ENCODE peak calls at places on chromosomes 12 and 14, in seven cellular contexts. A is uterus; I is lower lobe of right lung; Y is suprapubic skin; C is effector memory CD4-positive, alpha-beta T cell; L is cardiac muscle cell; V is Karpas-422. R is an unnamed sample. For H3K4me1, the result is how much of the 10 kb centered on the place peaks cover.

GRCh38 chr12:89863332-89863938 is 154.8 kb upstream of the ATP2B1 start:
- DNase-seq in A (no peak), I (no peak), Y (no peak), C (peak), L (no peak), V (peak), R (no peak)

GRCh38 chr12:1808798-1809480 is 11.4 kb upstream of the LRTM2 start:
- DNase-seq in A (no peak), I (peak), Y (no peak), C (peak), L (no peak), V (no peak), R (no peak)

GRCh38 chr12:68481181-68481941 is 129.3 kb upstream of the RAP1B start:
- DNase-seq in A (no peak), I (no peak), Y (no peak), C (no peak), L (no peak), V (no peak), R (no peak)

GRCh38 chr12:110929818-110930217 is 9.4 kb upstream of the MYL2 start:
- DNase-seq in A (no peak), I (no peak), Y (no peak), C (no peak), L (no peak), V (no peak), R (no peak)

GRCh38 chr12:91893476-91893875 is 252.2 kb downstream of the BTG1 start:
- DNase-seq in A (no peak), I (no peak), Y (no peak), C (no peak), L (no peak), V (no peak), R (no peak)

GRCh38 chr12:127811988-127812387 is 455.0 kb upstream of the TMEM132C start:
- DNase-seq in A (peak), I (no peak), Y (no peak), C (no peak), L (peak), V (no peak), R (peak)

GRCh38 chr14:20489093-20489994 is 16.0 kb upstream of the RNASE10 start:
- DNase-seq in A (no peak), I (no peak), Y (no peak), C (no peak), L (no peak), V (no peak), R (no peak)

GRCh38 chr14:22660654-22661053 is 16.5 kb upstream of the OR6J1 start:
- DNase-seq in A (no peak), I (no peak), Y (no peak), C (no peak), L (no peak), V (no peak), R (no peak)

GRCh38 chr12:95259368-95259767 is 41.8 kb downstream of the VEZT start:
- DNase-seq in A (no peak), I (no peak), Y (no peak), C (no peak), L (no peak), V (no peak), R (no peak)

GRCh38 chr14:80522936-80523335 is 311.6 kb upstream of the DIO2 start:
- DNase-seq in A (no peak), I (no peak), Y (no peak), C (no peak), L (no peak), V (no peak), R (no peak)

GRCh38 chr12:88035907-88036289 is 6.7 kb upstream of the C12orf50 start:
- DNase-seq in A (no peak), I (no peak), Y (no peak), C (no peak), L (no peak), V (peak), R (no peak)

GRCh38 chr14:24232645-24233537 is at the start of gene GMPR2:
- DNase-seq in A (no peak), I (no peak), Y (no peak), C (no peak), L (no peak), V (peak), R (no peak)

GRCh38 chr12:3218846-3219632 is 141.9 kb downstream of the TSPAN9 start:
- DNase-seq in A (no peak), I (no peak), Y (no peak), C (no peak), L (no peak), V (no peak), R (no peak)

GRCh38 chr12:76012656-76013055 is 18.9 kb downstream of the PHLDA1 start:
- DNase-seq in A (no peak), I (no peak), Y (no peak), C (no peak), L (no peak), V (no peak), R (no peak)

GRCh38 chr14:68314642-68315041 is 478.2 kb downstream of the ZFP36L1 start:
- DNase-seq in A (no peak), I (no peak), Y (no peak), C (no peak), L (no peak), V (no peak), R (no peak)

GRCh38 chr12:40138526-40138925 is 32.6 kb upstream of the SLC2A13 start:
- DNase-seq in A (no peak), I (no peak), Y (no peak), C (no peak), L (no peak), V (no peak), R (no peak)

GRCh38 chr12:89349814-89350213 is 2.5 kb downstream of the DUSP6 start:
- DNase-seq in A (no peak), I (no peak), Y (no peak), C (no peak), L (no peak), V (peak), R (no peak)

GRCh38 chr12:113984464-113984863 is 18.3 kb upstream of the RBM19 start:
- DNase-seq in A (no peak), I (no peak), Y (no peak), C (no peak), L (no peak), V (no peak), R (no peak)

GRCh38 chr14:37595809-37596595 is 573 bp downstream of the TTC6 start:
- DNase-seq in A (no peak), I (peak), Y (no peak), C (no peak), L (no peak), V (no peak), R (no peak)

GRCh38 chr14:75259510-75259855 is 19.1 kb upstream of the FOS start:
- DNase-seq in A (no peak), I (no peak), Y (no peak), C (no peak), L (no peak), V (peak), R (no peak)

GRCh38 chr12:101839324-101840283 is 8.8 kb upstream of the GNPTAB start:
- DNase-seq in A (peak), I (no peak), Y (no peak), C (peak), L (peak), V (peak), R (peak)

GRCh38 chr12:121451931-121452330 is 52.0 kb downstream of the RNF34 start:
- DNase-seq in A (no peak), I (no peak), Y (no peak), C (no peak), L (no peak), V (no peak), R (no peak)

GRCh38 chr12:19971396-19971802 is 396.9 kb upstream of the PDE3A start:
- DNase-seq in A (no peak), I (no peak), Y (no peak), C (no peak), L (peak), V (no peak), R (no peak)

GRCh38 chr12:11862794-11863193 is 207.9 kb upstream of the BCL2L14 start:
- DNase-seq in A (peak), I (no peak), Y (no peak), C (no peak), L (no peak), V (no peak), R (no peak)

GRCh38 chr14:76947838-76948184 is 80.7 kb downstream of the IRF2BPL start:
- DNase-seq in A (no peak), I (no peak), Y (no peak), C (no peak), L (no peak), V (no peak), R (no peak)
- H3K4me1 ChIP-seq in A (under half), I (under half), Y (under half), C (under half), L (under half), V (under half), R (under half)

GRCh38 chr12:21651821-21652220 is 5.8 kb downstream of the LDHB start:
- DNase-seq in A (no peak), I (no peak), Y (no peak), C (no peak), L (no peak), V (no peak), R (no peak)

GRCh38 chr12:21647179-21647578 is 10.5 kb downstream of the LDHB start:
- DNase-seq in A (no peak), I (no peak), Y (no peak), C (no peak), L (no peak), V (no peak), R (no peak)

GRCh38 chr12:21649034-21649433 is 8.6 kb downstream of the LDHB start:
- DNase-seq in A (no peak), I (no peak), Y (no peak), C (no peak), L (no peak), V (no peak), R (no peak)

GRCh38 chr12:21648378-21648777 is 9.3 kb downstream of the LDHB start:
- DNase-seq in A (no peak), I (no peak), Y (no peak), C (no peak), L (no peak), V (no peak), R (no peak)

DNA sequence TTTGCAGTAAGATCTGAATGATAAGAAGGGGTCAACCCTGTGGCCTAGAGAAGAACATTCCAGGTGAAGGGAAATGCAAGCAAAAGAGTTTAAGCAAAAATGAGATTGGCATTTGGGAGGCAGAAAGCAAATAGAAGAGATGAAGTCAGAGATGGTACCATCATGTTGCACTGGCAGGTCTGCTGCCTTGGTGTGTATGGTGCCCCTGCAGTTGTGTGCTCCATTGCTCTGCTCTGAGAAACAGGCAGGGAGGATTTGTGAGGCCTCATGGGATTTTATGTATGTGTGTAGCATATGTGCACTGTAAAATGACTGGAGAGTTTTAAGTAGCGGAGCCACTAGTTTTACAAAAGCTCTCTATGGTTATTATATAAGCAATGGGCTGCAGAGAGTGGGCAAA is 6.6 kb downstream of the LDHB start:
- DNase-seq in A (no peak), I (no peak), Y (no peak), C (no peak), L (no peak), V (no peak), R (no peak)
- H3K4me3 ChIP-seq in A (no peak), I (no peak), Y (no peak), C (no peak), L (no peak), V (no peak), R (no peak)

GRCh38 chr12:116244474-116245090 is 32.9 kb downstream of the MED13L start:
- DNase-seq in A (no peak), I (no peak), Y (no peak), C (no peak), L (no peak), V (no peak), R (no peak)
- H3K4me1 ChIP-seq in A (under half), I (half or more), Y (half or more), C (under half), L (half or more), V (under half), R (under half)

GRCh38 chr12:109900752-109901580 is 892 bp downstream of the TCHP start:
- DNase-seq in A (no peak), I (no peak), Y (no peak), C (no peak), L (peak), V (peak), R (peak)

GRCh38 chr12:109897029-109897428 is 3.0 kb upstream of the TCHP start:
- DNase-seq in A (no peak), I (no peak), Y (no peak), C (no peak), L (no peak), V (no peak), R (no peak)

GRCh38 chr12:109896188-109896587 is 3.9 kb upstream of the TCHP start:
- DNase-seq in A (no peak), I (no peak), Y (no peak), C (no peak), L (no peak), V (no peak), R (no peak)

GRCh38 chr12:109902866-109903265 is 2.8 kb downstream of the TCHP start:
- DNase-seq in A (no peak), I (no peak), Y (no peak), C (no peak), L (no peak), V (no peak), R (no peak)

DNA sequence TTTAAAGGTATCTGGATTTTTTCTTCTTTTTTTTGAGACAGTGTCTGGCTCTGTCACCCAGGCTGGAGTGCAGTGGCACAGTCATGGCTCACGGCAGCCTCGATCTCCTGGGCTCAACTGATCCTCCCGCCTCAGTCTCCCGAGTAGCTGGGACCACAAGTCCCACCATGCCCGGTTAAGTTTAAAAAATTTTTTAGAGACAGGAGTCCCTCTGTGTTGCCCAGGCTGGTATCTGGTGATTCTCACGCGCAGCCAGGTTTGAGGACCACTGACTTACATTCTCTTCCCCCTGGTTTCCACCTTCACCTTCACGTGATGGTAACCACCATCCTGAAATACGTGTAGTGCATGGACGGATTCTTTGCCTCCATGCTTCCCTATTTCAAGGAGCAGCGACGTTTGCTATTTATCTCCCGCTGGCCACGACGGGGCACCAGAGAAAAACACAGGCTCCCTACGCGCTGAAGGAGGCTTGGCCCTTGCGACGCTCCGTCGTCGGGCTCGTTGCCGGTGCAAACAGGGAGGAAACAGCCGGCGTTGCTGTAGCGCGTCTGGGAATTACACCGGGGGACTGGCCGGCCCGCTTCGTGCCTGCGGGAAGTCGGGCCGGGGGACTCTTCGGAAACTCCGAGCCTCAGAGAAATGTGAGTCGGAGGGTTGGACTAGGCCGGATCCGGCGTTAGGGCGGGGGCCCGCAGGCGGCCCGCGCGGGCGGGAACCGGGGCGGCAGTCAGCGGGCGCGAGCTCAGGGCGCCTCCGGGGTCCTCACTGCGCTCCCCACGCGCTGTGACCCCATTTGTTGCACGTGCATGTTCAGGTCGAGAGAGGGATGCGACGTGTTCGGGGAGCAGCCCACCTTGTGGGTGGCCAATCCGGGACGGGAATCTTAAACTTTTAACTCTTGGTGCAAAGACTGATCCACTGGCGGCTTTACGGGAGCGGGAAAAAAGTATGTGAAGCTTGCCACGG is at the start of gene TCHP:
- DNase-seq in A (peak), I (peak), Y (peak), C (peak), L (peak), V (peak), R (peak)
- H3K4me3 ChIP-seq in A (peak), I (peak), Y (peak), C (peak), L (peak), V (peak), R (peak)

GRCh38 chr12:56631790-56632700 is 1.9 kb upstream of the BAZ2A start:
- DNase-seq in A (peak), I (peak), Y (peak), C (peak), L (peak), V (peak), R (peak)

GRCh38 chr12:56628671-56629458 is 1.3 kb downstream of the BAZ2A start:
- DNase-seq in A (peak), I (peak), Y (no peak), C (peak), L (peak), V (peak), R (peak)

GRCh38 chr12:56629459-56630179 is 507 bp downstream of the BAZ2A start:
- DNase-seq in A (peak), I (peak), Y (no peak), C (peak), L (no peak), V (peak), R (no peak)

GRCh38 chr12:56632701-56633464 is 2.8 kb upstream of the BAZ2A start:
- DNase-seq in A (no peak), I (no peak), Y (no peak), C (no peak), L (no peak), V (no peak), R (no peak)

GRCh38 chr12:56630180-56630632 is at the start of gene BAZ2A:
- DNase-seq in A (peak), I (peak), Y (peak), C (peak), L (peak), V (peak), R (peak)
- H3K4me1 ChIP-seq in A (under half), I (half or more), Y (half or more), C (under half), L (half or more), V (half or more), R (under half)

GRCh38 chr12:124563401-124563800 is 4.0 kb downstream of the NCOR2 start:
- DNase-seq in A (no peak), I (no peak), Y (no peak), C (no peak), L (no peak), V (no peak), R (no peak)

GRCh38 chr12:124565656-124566180 is 1.7 kb downstream of the NCOR2 start:
- DNase-seq in A (peak), I (no peak), Y (no peak), C (no peak), L (no peak), V (no peak), R (no peak)

GRCh38 chr12:124565071-124565491 is 2.3 kb downstream of the NCOR2 start:
- DNase-seq in A (no peak), I (no peak), Y (no peak), C (no peak), L (no peak), V (no peak), R (no peak)

GRCh38 chr12:124563809-124564208 is 3.6 kb downstream of the NCOR2 start:
- DNase-seq in A (no peak), I (no peak), Y (no peak), C (no peak), L (no peak), V (no peak), R (no peak)

GRCh38 chr12:124564232-124564958 is 3.0 kb downstream of the NCOR2 start:
- DNase-seq in A (no peak), I (no peak), Y (no peak), C (no peak), L (peak), V (no peak), R (no peak)
- H3K4me3 ChIP-seq in A (no peak), I (peak), Y (peak), C (no peak), L (peak), V (peak), R (no peak)

GRCh38 chr12:46858368-46858767 is 32.6 kb upstream of the SLC38A4 start:
- DNase-seq in A (no peak), I (no peak), Y (no peak), C (no peak), L (no peak), V (no peak), R (no peak)
- H3K4me1 ChIP-seq in A (under half), I (under half), Y (under half), C (under half), L (under half), V (under half), R (under half)

GRCh38 chr14:91328313-91329050 is 84.0 kb upstream of the GPR68 start:
- DNase-seq in A (no peak), I (no peak), Y (no peak), C (no peak), L (no peak), V (no peak), R (no peak)
- H3K4me3 ChIP-seq in A (no peak), I (no peak), Y (no peak), C (no peak), L (no peak), V (no peak), R (no peak)

GRCh38 chr12:79252358-79253075 is 387.9 kb downstream of the SYT1 start:
- DNase-seq in A (no peak), I (no peak), Y (no peak), C (no peak), L (no peak), V (no peak), R (no peak)
- H3K4me1 ChIP-seq in A (under half), I (under half), Y (under half), C (under half), L (under half), V (under half), R (under half)

R was measured in SJSA1.